ENCODE peak calls at places on chromosomes 13 and 19, in seven cellular contexts. L is NCI-H69; I is activated CD4-positive, alpha-beta T cell treated with anti-CD3 and anti-CD28 coated beads, Interleukin-2, amount 50 U/mL, for 24 hours; A is fibroblast of pulmonary artery; V is NCI-H1417 treated with DMSO at 0.1 percent for 48 hours; T is progenitor cell of endocrine pancreas; Q is activated T-helper 1 cell treated with anti-CD3 and anti-CD28 coated beads, Interleukin-2, amount 50 U/mL, for 16 hours. R is an unnamed sample.

GRCh38 chr13:47480941-47481340 is 520.1 kb downstream of the SUCLA2 start:
- DNase-seq in L (no peak), I (no peak), A (no peak), V (no peak), T (no peak), Q (no peak), R (no peak)

GRCh38 chr13:23651887-23652286 is 81.7 kb downstream of the TNFRSF19 start:
- DNase-seq in L (no peak), I (no peak), A (no peak), V (no peak), T (no peak), Q (no peak), R (no peak)

GRCh38 chr13:103430368-103430767 is 364.2 kb upstream of the SLC10A2 start:
- DNase-seq in L (peak), I (no peak), A (no peak), V (peak), T (no peak), Q (no peak), R (no peak)

GRCh38 chr13:76976488-76976887 is 15.4 kb upstream of the CLN5 start:
- DNase-seq in L (peak), I (no peak), A (no peak), V (no peak), T (no peak), Q (no peak), R (no peak)

GRCh38 chr19:6212403-6213265 is 67.1 kb downstream of the MLLT1 start:
- DNase-seq in L (no peak), I (no peak), A (no peak), V (no peak), T (no peak), Q (no peak), R (peak)

GRCh38 chr19:5103061-5103701 is 134.3 kb downstream of the KDM4B start:
- DNase-seq in L (no peak), I (no peak), A (peak), V (no peak), T (no peak), Q (no peak), R (peak)

GRCh38 chr13:79880820-79881219 is 399.9 kb downstream of the NDFIP2 start:
- DNase-seq in L (no peak), I (no peak), A (peak), V (no peak), T (no peak), Q (no peak), R (no peak)

GRCh38 chr13:20908714-20909497 is 6.4 kb upstream of the XPO4 start:
- DNase-seq in L (no peak), I (no peak), A (no peak), V (no peak), T (no peak), Q (no peak), R (no peak)

GRCh38 chr13:48491423-48492122 is 41.3 kb downstream of the RCBTB2 start:
- DNase-seq in L (no peak), I (no peak), A (no peak), V (no peak), T (no peak), Q (no peak), R (no peak)

GRCh38 chr19:53424968-53425597 is 6.7 kb upstream of the ZNF761 start:
- DNase-seq in L (peak), I (peak), A (peak), V (no peak), T (peak), Q (peak), R (peak)

GRCh38 chr19:35080613-35081170 is 34.9 kb upstream of the FXYD3 start:
- DNase-seq in L (no peak), I (no peak), A (no peak), V (no peak), T (no peak), Q (no peak), R (no peak)

GRCh38 chr13:110152351-110152750 is 154.6 kb downstream of the COL4A1 start:
- DNase-seq in L (no peak), I (no peak), A (no peak), V (no peak), T (no peak), Q (no peak), R (no peak)

GRCh38 chr19:46076951-46077814 is 36.4 kb upstream of the IGFL4 start:
- DNase-seq in L (peak), I (no peak), A (peak), V (peak), T (peak), Q (no peak), R (peak)